ENCODE peak calls at places on chromosomes 6 and 20, in eight cellular contexts. H is posterior cingulate gyrus, K is erythroblast, Q is Right ventricle myocardium inferior, S is heart left ventricle, C is ascending aorta, W is iPS-NIHi11, Z is cerebellar cortex. T is an unnamed sample.

GRCh38 chr20:2603816-2604505 is 48.5 kb upstream of the NOP56 start:
- DNase-seq in H (no peak), K (peak), Q (no peak), S (no peak), C (no peak), W (no peak), Z (no peak), T (no peak)

GRCh38 chr20:272718-273117 is 15.2 kb downstream of the DEFB132 start:
- DNase-seq in H (no peak), K (no peak), Q (no peak), S (no peak), C (no peak), W (no peak), Z (no peak), T (peak)

GRCh38 chr6:32950010-32950409 is 2.9 kb downstream of the HLA-DMA start:
- DNase-seq in H (no peak), K (no peak), Q (no peak), S (no peak), C (no peak), W (no peak), Z (no peak), T (no peak)

GRCh38 chr6:218153-219018 is 73.9 kb upstream of the DUSP22 start:
- DNase-seq in H (no peak), K (no peak), Q (no peak), S (no peak), C (no peak), W (no peak), Z (no peak), T (no peak)

GRCh38 chr6:149863596-149863845 is 638 bp downstream of the LRP11 start:
- DNase-seq in H (no peak), K (no peak), Q (no peak), S (no peak), C (peak), W (no peak), Z (no peak), T (no peak)

GRCh38 chr20:16801919-16802651 is 53.9 kb downstream of the OTOR start:
- DNase-seq in H (peak), K (peak), Q (no peak), S (no peak), C (peak), W (peak), Z (peak), T (peak)

GRCh38 chr6:168597471-168597875 is 156.5 kb downstream of the SMOC2 start:
- DNase-seq in H (no peak), K (no peak), Q (no peak), S (no peak), C (no peak), W (no peak), Z (no peak), T (no peak)

GRCh38 chr6:119614138-119614537 is 264.6 kb upstream of the MAN1A1 start:
- DNase-seq in H (no peak), K (no peak), Q (no peak), S (no peak), C (no peak), W (no peak), Z (no peak), T (no peak)

GRCh38 chr6:71171478-71172070 is 117.0 kb upstream of the OGFRL1 start:
- DNase-seq in H (no peak), K (no peak), Q (no peak), S (no peak), C (no peak), W (no peak), Z (no peak), T (no peak)

GRCh38 chr6:136696238-136696637 is 96.0 kb downstream of the MAP3K5 start:
- DNase-seq in H (no peak), K (no peak), Q (no peak), S (no peak), C (no peak), W (no peak), Z (no peak), T (no peak)

GRCh38 chr6:151089916-151090443 is 149.8 kb upstream of the AKAP12 start:
- DNase-seq in H (no peak), K (no peak), Q (no peak), S (no peak), C (peak), W (peak), Z (no peak), T (no peak)

GRCh38 chr6:158703840-158704822 is 54.3 kb downstream of the SYTL3 start:
- DNase-seq in H (peak), K (peak), Q (peak), S (peak), C (peak), W (peak), Z (peak), T (peak)

GRCh38 chr6:41460742-41461336 is 85.3 kb upstream of the FOXP4 start:
- DNase-seq in H (no peak), K (no peak), Q (no peak), S (no peak), C (no peak), W (no peak), Z (no peak), T (no peak)

GRCh38 chr6:137407816-137408215 is 86.4 kb downstream of the OLIG3 start:
- DNase-seq in H (no peak), K (no peak), Q (no peak), S (no peak), C (no peak), W (no peak), Z (no peak), T (no peak)

GRCh38 chr6:117687725-117688124 is 12.5 kb downstream of the NUS1 start:
- DNase-seq in H (no peak), K (no peak), Q (no peak), S (no peak), C (no peak), W (no peak), Z (no peak), T (no peak)

GRCh38 chr6:144064831-144065668 is 30.3 kb downstream of the SF3B5 start:
- DNase-seq in H (no peak), K (peak), Q (no peak), S (no peak), C (no peak), W (no peak), Z (no peak), T (no peak)

GRCh38 chr6:163780993-163781392 is 366.5 kb downstream of the QKI start:
- DNase-seq in H (peak), K (peak), Q (peak), S (peak), C (no peak), W (peak), Z (no peak), T (no peak)

GRCh38 chr6:158338311-158339112 is 26.2 kb downstream of the TULP4 start:
- DNase-seq in H (no peak), K (no peak), Q (no peak), S (no peak), C (no peak), W (no peak), Z (peak), T (no peak)

GRCh38 chr6:145809211-145809610 is 5.4 kb downstream of the FBXO30 start:
- DNase-seq in H (no peak), K (no peak), Q (no peak), S (no peak), C (no peak), W (no peak), Z (no peak), T (no peak)

GRCh38 chr20:47993817-47994216 is 208.5 kb upstream of the SULF2 start:
- DNase-seq in H (no peak), K (no peak), Q (no peak), S (no peak), C (no peak), W (no peak), Z (no peak), T (no peak)

GRCh38 chr6:37049990-37050853 is 44.8 kb downstream of the FGD2 start:
- DNase-seq in H (no peak), K (peak), Q (peak), S (peak), C (peak), W (no peak), Z (no peak), T (peak)

GRCh38 chr20:49259284-49259683 is 18.6 kb downstream of the ZNFX1 start:
- DNase-seq in H (no peak), K (no peak), Q (no peak), S (no peak), C (no peak), W (no peak), Z (no peak), T (no peak)